ENCODE peak calls at places on chromosomes 3 and 15, in nine cellular contexts. T is mammary epithelial cell, H is foreskin keratinocyte, I is spleen, P is body of pancreas, M is right cardiac atrium, C is mucosa of descending colon, G is psoas muscle, U is tibial artery. L is an unnamed sample.

GRCh38 chr15:86558252-86558651 is 478.6 kb downstream of the AGBL1 start:
- DNase-seq in C (no peak), H (no peak), P (no peak), M (no peak), I (no peak), G (no peak), U (no peak), T (no peak), L (no peak)

GRCh38 chr15:77616072-77616471 is 16.6 kb downstream of the LINGO1 start:
- DNase-seq in T (no peak), P (no peak), H (no peak), I (no peak), U (no peak), M (peak; percentile 28), C (no peak), G (no peak), L (no peak)

GRCh38 chr3:171125010-171125409 is 98.5 kb upstream of the SLC2A2 start:
- DNase-seq in H (no peak), I (no peak), U (no peak), G (no peak), M (no peak), C (no peak), T (no peak), P (no peak), L (no peak)

GRCh38 chr3:47323431-47324277 is 40.9 kb downstream of the KLHL18 start:
- DNase-seq in I (no peak), H (peak; percentile 75), G (no peak), U (no peak), C (no peak), P (no peak), T (peak; percentile 82), M (no peak), L (no peak)

GRCh38 chr3:11155341-11156025 is 1.2 kb downstream of the HRH1 start:
- DNase-seq in G (peak; percentile 79), T (peak; percentile 73), U (peak; percentile 89), I (no peak), H (peak; percentile 73), P (peak; percentile 40), M (peak; percentile 90), C (peak; percentile 54), L (peak; percentile 91)

GRCh38 chr15:31178705-31179104 is 77.2 kb upstream of the TRPM1 start:
- DNase-seq in C (no peak), G (no peak), U (no peak), H (no peak), P (no peak), M (no peak), I (no peak), T (no peak), L (no peak)

GRCh38 chr3:49161808-49162530 is 4.2 kb downstream of the CCDC71 start:
- DNase-seq in T (no peak), M (no peak), C (no peak), H (no peak), I (no peak), U (no peak), G (no peak), P (no peak), L (no peak)

GRCh38 chr3:146189519-146190173 is 28.7 kb upstream of the PLOD2 start:
- DNase-seq in C (no peak), I (no peak), T (peak; percentile 54), M (no peak), U (no peak), P (peak; percentile 19), G (no peak), H (peak; percentile 54), L (no peak)

DNA sequence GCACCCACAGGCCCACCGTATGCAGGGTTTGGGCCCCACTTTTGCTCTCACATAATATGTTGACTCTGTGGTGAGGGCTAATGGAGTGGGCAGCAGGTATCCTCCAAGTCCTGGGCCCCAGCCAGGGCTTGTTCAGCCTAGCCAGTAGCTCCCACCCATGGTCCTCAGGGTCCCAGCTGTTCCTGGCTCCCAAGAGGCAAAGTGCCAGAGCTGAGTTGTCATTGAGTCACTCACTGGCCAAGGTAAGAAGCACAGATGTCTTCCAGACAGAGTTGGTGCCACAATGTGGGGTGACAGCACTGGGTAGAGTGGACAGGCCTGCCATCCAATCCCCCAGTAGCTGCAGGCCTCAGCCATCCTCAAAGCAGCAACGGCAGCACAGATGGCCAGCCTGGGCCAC is 4.3 kb downstream of the SHF start:
- DNase-seq in C (no peak), H (no peak), M (no peak), U (no peak), I (peak; percentile 44), T (no peak), G (no peak), P (no peak), L (no peak)
- H3K4me1 ChIP-seq in C (peaks cover 24% of the 10 kb centered on the region), H (no peaks in the 10 kb centered on the region), M (peaks cover 5% of the 10 kb centered on the region), U (peaks cover 13% of the 10 kb centered on the region), I (peaks cover 6% of the 10 kb centered on the region), T (peaks cover 21% of the 10 kb centered on the region), G (peaks cover 11% of the 10 kb centered on the region), P (peaks cover 12% of the 10 kb centered on the region), L (no peaks in the 10 kb centered on the region)

GRCh38 chr15:89829616-89830440 is 15.2 kb upstream of the ANPEP start:
- DNase-seq in H (no peak), C (no peak), I (no peak), U (no peak), G (no peak), P (no peak), M (no peak), T (no peak), L (no peak)

GRCh38 chr15:89826671-89827655 is 12.3 kb upstream of the ANPEP start:
- DNase-seq in G (no peak), I (no peak), H (no peak), M (no peak), U (no peak), C (no peak), T (no peak), P (peak; percentile 46), L (no peak)

GRCh38 chr15:89827821-89828220 is 13.2 kb upstream of the ANPEP start:
- DNase-seq in M (no peak), I (no peak), G (peak; percentile 51), C (no peak), H (no peak), T (no peak), P (peak; percentile 57), U (no peak), L (no peak)

GRCh38 chr15:89829161-89829560 is 14.5 kb upstream of the ANPEP start:
- DNase-seq in H (no peak), I (no peak), U (no peak), T (no peak), P (no peak), M (no peak), C (no peak), G (no peak), L (no peak)

GRCh38 chr15:89828324-89829145 is 13.9 kb upstream of the ANPEP start:
- DNase-seq in C (no peak), H (no peak), M (peak; percentile 91), I (no peak), T (peak; percentile 25), G (peak; percentile 77), P (peak; percentile 65), U (no peak), L (peak; percentile 78)
- H3K4me1 ChIP-seq in C (peaks cover 10% of the 10 kb centered on the region), H (no peaks in the 10 kb centered on the region), M (peaks cover 11% of the 10 kb centered on the region), I (no peaks in the 10 kb centered on the region), T (peaks cover 30% of the 10 kb centered on the region), G (peaks cover 12% of the 10 kb centered on the region), P (peaks cover 30% of the 10 kb centered on the region), U (peaks cover 18% of the 10 kb centered on the region), L (peaks cover 15% of the 10 kb centered on the region)

GRCh38 chr3:193872265-193872753 is 263.6 kb upstream of the HES1 start:
- DNase-seq in H (peak; percentile 100), G (no peak), M (no peak), T (peak; percentile 100), C (no peak), U (no peak), P (peak; percentile 87), I (no peak), L (no peak)

GRCh38 chr3:193868590-193868989 is 267.4 kb upstream of the HES1 start:
- DNase-seq in I (no peak), G (no peak), P (no peak), C (no peak), H (no peak), M (no peak), U (no peak), T (no peak), L (no peak)

GRCh38 chr3:193871093-193871485 is 264.9 kb upstream of the HES1 start:
- DNase-seq in M (no peak), P (no peak), U (no peak), T (no peak), C (no peak), H (no peak), G (no peak), I (no peak), L (no peak)

GRCh38 chr3:193869221-193870201 is 266.4 kb upstream of the HES1 start:
- DNase-seq in C (peak; percentile 71), T (peak; percentile 97), P (no peak), G (no peak), U (peak; percentile 69), H (peak; percentile 78), I (peak; percentile 82), M (peak; percentile 86), L (no peak)

DNA sequence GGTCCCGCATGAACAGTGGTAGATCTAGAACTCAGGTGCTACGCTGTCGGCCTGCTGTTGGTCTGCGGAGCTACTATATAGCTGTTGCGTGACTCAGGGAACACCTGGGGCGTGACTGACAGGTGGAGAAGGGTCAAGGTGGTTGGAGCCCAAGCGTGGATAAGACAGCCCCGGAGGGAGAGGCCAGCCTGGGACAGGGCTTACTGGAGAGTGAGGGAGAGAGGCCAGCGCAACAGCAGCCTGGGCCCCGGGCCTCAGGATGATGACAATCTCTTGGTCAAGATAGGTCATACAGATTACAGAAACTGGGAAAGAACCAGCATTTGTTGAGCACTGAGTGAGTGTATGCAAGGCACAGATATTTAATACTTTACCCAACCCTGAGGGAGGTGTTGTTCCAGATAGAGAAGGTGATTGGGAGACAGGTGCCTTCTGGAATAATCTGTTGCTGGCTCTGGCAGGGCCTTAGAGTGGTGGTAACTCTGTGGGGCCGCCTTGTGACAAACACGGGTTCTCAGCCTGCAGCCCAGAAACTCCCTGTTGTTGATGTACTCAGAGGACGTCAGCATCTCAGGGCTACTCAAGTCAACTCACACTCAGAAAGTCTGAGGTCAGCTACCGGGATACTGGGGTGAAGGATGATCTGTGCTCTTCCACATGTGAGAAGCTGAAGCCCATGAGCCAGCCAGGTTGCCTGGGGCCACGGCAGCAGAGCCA is 265.4 kb upstream of the HES1 start:
- DNase-seq in C (no peak), P (no peak), I (no peak), G (no peak), M (no peak), U (no peak), T (peak; percentile 98), H (peak; percentile 85), L (no peak)
- H3K4me1 ChIP-seq in C (peaks cover 4% of the 10 kb centered on the region), P (peaks cover 35% of the 10 kb centered on the region), I (peaks cover 19% of the 10 kb centered on the region), G (peaks cover 9% of the 10 kb centered on the region), M (peaks cover 2% of the 10 kb centered on the region), U (no peaks in the 10 kb centered on the region), T (peaks cover 84% of the 10 kb centered on the region), H (peaks cover 27% of the 10 kb centered on the region), L (no peaks in the 10 kb centered on the region)

GRCh38 chr15:67106764-67107013 is 41.3 kb downstream of the SMAD3 start:
- DNase-seq in I (no peak), C (no peak), U (no peak), H (no peak), P (no peak), M (no peak), T (no peak), G (no peak), L (no peak)

GRCh38 chr15:67103869-67104268 is 38.5 kb downstream of the SMAD3 start:
- DNase-seq in C (no peak), M (no peak), U (no peak), G (no peak), T (no peak), H (no peak), P (no peak), I (peak; percentile 55), L (no peak)

GRCh38 chr15:67104453-67104852 is 39.1 kb downstream of the SMAD3 start:
- DNase-seq in H (no peak), T (no peak), I (peak; percentile 40), U (no peak), M (no peak), G (no peak), C (no peak), P (peak; percentile 37), L (no peak)

GRCh38 chr15:67105991-67106763 is 40.8 kb downstream of the SMAD3 start:
- DNase-seq in H (no peak), U (no peak), C (no peak), P (no peak), G (no peak), I (peak; percentile 62), M (no peak), T (no peak), L (no peak)

GRCh38 chr15:67105065-67105951 is 39.9 kb downstream of the SMAD3 start:
- DNase-seq in C (no peak), T (peak; percentile 98), G (peak; percentile 71), P (peak; percentile 62), M (peak; percentile 71), U (peak; percentile 84), H (peak; percentile 99), I (peak; percentile 66), L (no peak)
- H3K4me1 ChIP-seq in C (peaks cover 50% of the 10 kb centered on the region), T (peaks cover 61% of the 10 kb centered on the region), G (peaks cover 96% of the 10 kb centered on the region), P (peaks cover 87% of the 10 kb centered on the region), M (peaks cover 58% of the 10 kb centered on the region), U (peaks cover 51% of the 10 kb centered on the region), H (peaks cover 61% of the 10 kb centered on the region), I (peaks cover 96% of the 10 kb centered on the region), L (peaks cover 23% of the 10 kb centered on the region)